ENCODE peak calls at places on chromosome 4, in four cellular contexts. One of them, this sample, is unnamed.
A peak's percentile ranks its signal among the peaks of the same experiment; 100 is the strongest.

GRCh38 chr4:95637047-95637600 is 88.4 kb upstream of the UNC5C start:
- DNase-seq in AG10803: no peak
- DNase-seq in NCI-H460: no peak
- DNase-seq in choroid plexus epithelial cell: peak; percentile 62
- DNase-seq in this sample: no peak

GRCh38 chr4:108906006-108906405 is 143.2 kb upstream of the ETNPPL start:
- DNase-seq in AG10803: no peak
- DNase-seq in NCI-H460: no peak
- DNase-seq in choroid plexus epithelial cell: no peak
- DNase-seq in this sample: no peak

GRCh38 chr4:4519296-4519898 is 22.5 kb downstream of the STX18 start:
- DNase-seq in AG10803: no peak
- DNase-seq in NCI-H460: no peak
- DNase-seq in choroid plexus epithelial cell: peak; percentile 63
- DNase-seq in this sample: peak; percentile 19

GRCh38 chr4:6768539-6768905 is 14.0 kb upstream of the KIAA0232 start:
- DNase-seq in AG10803: peak; percentile 37
- DNase-seq in NCI-H460: no peak
- DNase-seq in choroid plexus epithelial cell: no peak
- DNase-seq in this sample: peak; percentile 65

GRCh38 chr4:8295471-8295870 is 25.9 kb downstream of the HTRA3 start:
- DNase-seq in AG10803: no peak
- DNase-seq in NCI-H460: no peak
- DNase-seq in choroid plexus epithelial cell: no peak
- DNase-seq in this sample: no peak

GRCh38 chr4:76546282-76547166 is 111.5 kb downstream of the SHROOM3 start:
- DNase-seq in AG10803: peak; percentile 93
- DNase-seq in NCI-H460: no peak
- DNase-seq in choroid plexus epithelial cell: peak; percentile 89
- DNase-seq in this sample: peak; percentile 92

GRCh38 chr4:4919926-4920325 is 60.5 kb downstream of the MSX1 start:
- DNase-seq in AG10803: peak; percentile 81
- DNase-seq in NCI-H460: no peak
- DNase-seq in choroid plexus epithelial cell: no peak
- DNase-seq in this sample: peak; percentile 69

GRCh38 chr4:84677995-84678394 is 95.1 kb downstream of the CDS1 start:
- DNase-seq in AG10803: no peak
- DNase-seq in NCI-H460: no peak
- DNase-seq in choroid plexus epithelial cell: no peak
- DNase-seq in this sample: peak; percentile 87

GRCh38 chr4:6562931-6563901 is 11.8 kb upstream of the MAN2B2 start:
- DNase-seq in AG10803: peak; percentile 19
- DNase-seq in NCI-H460: no peak
- DNase-seq in choroid plexus epithelial cell: no peak
- DNase-seq in this sample: peak; percentile 39

GRCh38 chr4:89572224-89572858 is 264.6 kb downstream of the SNCA start:
- DNase-seq in AG10803: no peak
- DNase-seq in NCI-H460: no peak
- DNase-seq in choroid plexus epithelial cell: peak; percentile 53
- DNase-seq in this sample: no peak

GRCh38 chr4:13584481-13584880 is 40.2 kb upstream of the NKX3-2 start:
- DNase-seq in AG10803: no peak
- DNase-seq in NCI-H460: no peak
- DNase-seq in choroid plexus epithelial cell: no peak
- DNase-seq in this sample: no peak

GRCh38 chr4:94068712-94069111 is 139.0 kb upstream of the SMARCAD1 start:
- DNase-seq in AG10803: no peak
- DNase-seq in NCI-H460: no peak
- DNase-seq in choroid plexus epithelial cell: peak; percentile 17
- DNase-seq in this sample: no peak

GRCh38 chr4:124804584-124804983 is 92.1 kb upstream of the ANKRD50 start:
- DNase-seq in AG10803: peak; percentile 8
- DNase-seq in NCI-H460: no peak
- DNase-seq in choroid plexus epithelial cell: no peak
- DNase-seq in this sample: no peak

GRCh38 chr4:132180020-132180427 is 969.1 kb upstream of the PCDH10 start:
- DNase-seq in AG10803: peak; percentile 21
- DNase-seq in NCI-H460: no peak
- DNase-seq in choroid plexus epithelial cell: peak; percentile 42
- DNase-seq in this sample: no peak

GRCh38 chr4:87011340-87012034 is 76.7 kb downstream of the AFF1 start:
- DNase-seq in AG10803: peak; percentile 79
- DNase-seq in NCI-H460: peak; percentile 14
- DNase-seq in choroid plexus epithelial cell: peak; percentile 94
- DNase-seq in this sample: peak; percentile 81

GRCh38 chr4:139956436-139957107 is 197.4 kb downstream of the MAML3 start:
- DNase-seq in AG10803: no peak
- DNase-seq in NCI-H460: no peak
- DNase-seq in choroid plexus epithelial cell: no peak
- DNase-seq in this sample: no peak

GRCh38 chr4:16573181-16573580 is 325.3 kb downstream of the LDB2 start:
- DNase-seq in AG10803: peak; percentile 39
- DNase-seq in NCI-H460: no peak
- DNase-seq in choroid plexus epithelial cell: peak; percentile 16
- DNase-seq in this sample: peak; percentile 52

GRCh38 chr4:88969271-88969670 is 87.7 kb downstream of the FAM13A start:
- DNase-seq in AG10803: no peak
- DNase-seq in NCI-H460: no peak
- DNase-seq in choroid plexus epithelial cell: no peak
- DNase-seq in this sample: no peak

GRCh38 chr4:57442241-57442640 is 332.1 kb upstream of the IGFBP7 start:
- DNase-seq in AG10803: no peak
- DNase-seq in NCI-H460: no peak
- DNase-seq in choroid plexus epithelial cell: no peak
- DNase-seq in this sample: no peak

GRCh38 chr4:8694226-8694625 is 101.7 kb downstream of the CPZ start:
- DNase-seq in AG10803: no peak
- DNase-seq in NCI-H460: no peak
- DNase-seq in choroid plexus epithelial cell: no peak
- DNase-seq in this sample: no peak

GRCh38 chr4:179097741-179098140 is 1655.5 kb upstream of the AGA start:
- DNase-seq in AG10803: no peak
- DNase-seq in NCI-H460: peak; percentile 23
- DNase-seq in choroid plexus epithelial cell: no peak
- DNase-seq in this sample: peak; percentile 2

GRCh38 chr4:185573651-185574199 is 38.4 kb upstream of the PDLIM3 start:
- DNase-seq in AG10803: peak; percentile 55
- DNase-seq in NCI-H460: peak; percentile 78
- DNase-seq in choroid plexus epithelial cell: peak; percentile 79
- DNase-seq in this sample: peak; percentile 91

GRCh38 chr4:146245246-146245645 is 30.9 kb downstream of the REELD1 start:
- DNase-seq in AG10803: no peak
- DNase-seq in NCI-H460: no peak
- DNase-seq in choroid plexus epithelial cell: no peak
- DNase-seq in this sample: no peak

GRCh38 chr4:14269824-14270223 is 642.3 kb upstream of the BOD1L1 start:
- DNase-seq in AG10803: no peak
- DNase-seq in NCI-H460: no peak
- DNase-seq in choroid plexus epithelial cell: no peak
- DNase-seq in this sample: no peak

GRCh38 chr4:105808459-105809041 is 86.7 kb upstream of the NPNT start:
- DNase-seq in AG10803: peak; percentile 55
- DNase-seq in NCI-H460: peak; percentile 47
- DNase-seq in choroid plexus epithelial cell: peak; percentile 94
- DNase-seq in this sample: peak; percentile 72

GRCh38 chr4:144223129-144223528 is 82.6 kb upstream of the GYPA start:
- DNase-seq in AG10803: no peak
- DNase-seq in NCI-H460: no peak
- DNase-seq in choroid plexus epithelial cell: no peak
- DNase-seq in this sample: no peak

GRCh38 chr4:109211671-109212070 is 90.8 kb downstream of the COL25A1 start:
- DNase-seq in AG10803: peak; percentile 23
- DNase-seq in NCI-H460: no peak
- DNase-seq in choroid plexus epithelial cell: peak; percentile 71
- DNase-seq in this sample: no peak

GRCh38 chr4:100895572-100896197 is 377.9 kb upstream of the EMCN start:
- DNase-seq in AG10803: peak; percentile 3
- DNase-seq in NCI-H460: no peak
- DNase-seq in choroid plexus epithelial cell: no peak
- DNase-seq in this sample: peak; percentile 21

GRCh38 chr4:101753702-101754101 is 36.8 kb upstream of the BANK1 start:
- DNase-seq in AG10803: peak; percentile 75
- DNase-seq in NCI-H460: no peak
- DNase-seq in choroid plexus epithelial cell: peak; percentile 65
- DNase-seq in this sample: no peak

GRCh38 chr4:76802546-76803021 is 95.4 kb downstream of the SOWAHB start:
- DNase-seq in AG10803: peak; percentile 47
- DNase-seq in NCI-H460: no peak
- DNase-seq in choroid plexus epithelial cell: peak; percentile 54
- DNase-seq in this sample: no peak

GRCh38 chr4:80507507-80507906 is 172.0 kb downstream of the CFAP299 start:
- DNase-seq in AG10803: no peak
- DNase-seq in NCI-H460: no peak
- DNase-seq in choroid plexus epithelial cell: no peak
- DNase-seq in this sample: no peak

GRCh38 chr4:132344924-132345828 is 803.9 kb upstream of the PCDH10 start:
- DNase-seq in AG10803: no peak
- DNase-seq in NCI-H460: no peak
- DNase-seq in choroid plexus epithelial cell: no peak
- DNase-seq in this sample: no peak

GRCh38 chr4:57320880-57321279 is 210.7 kb upstream of the IGFBP7 start:
- DNase-seq in AG10803: no peak
- DNase-seq in NCI-H460: no peak
- DNase-seq in choroid plexus epithelial cell: no peak
- DNase-seq in this sample: no peak

GRCh38 chr4:164997324-164997723 is 19.9 kb upstream of the TRIM61 start:
- DNase-seq in AG10803: no peak
- DNase-seq in NCI-H460: peak; percentile 21
- DNase-seq in choroid plexus epithelial cell: peak; percentile 30
- DNase-seq in this sample: peak; percentile 11